ENCODE peak calls at places on chromosomes 6 and 20, in four cellular contexts. One of them, this sample, is unnamed.

GRCh38 chr6:82458147-82458546 is 94.5 kb downstream of the TPBG start:
- DNase-seq in HTR-8/SVneo: no peak
- DNase-seq in AG08395: no peak
- DNase-seq in A549: no peak
- DNase-seq in this sample: no peak

GRCh38 chr6:33407132-33407718 is 3.6 kb upstream of the PHF1 start:
- DNase-seq in A549: no peak
- DNase-seq in AG08395: peak
- DNase-seq in HTR-8/SVneo: no peak
- DNase-seq in this sample: peak

GRCh38 chr6:77609106-77609505 is 43.7 kb upstream of the MEI4 start:
- DNase-seq in HTR-8/SVneo: no peak
- DNase-seq in A549: no peak
- DNase-seq in AG08395: no peak
- DNase-seq in this sample: no peak

GRCh38 chr20:15759546-15760216 is 813.6 kb downstream of the KIF16B start:
- DNase-seq in HTR-8/SVneo: no peak
- DNase-seq in A549: no peak
- DNase-seq in AG08395: peak
- DNase-seq in this sample: peak

GRCh38 chr20:43937586-43937985 is 22.9 kb downstream of the TOX2 start:
- DNase-seq in AG08395: peak
- DNase-seq in HTR-8/SVneo: no peak
- DNase-seq in A549: no peak
- DNase-seq in this sample: peak

GRCh38 chr6:139338845-139339244 is 35.6 kb downstream of the CITED2 start:
- DNase-seq in AG08395: peak
- DNase-seq in A549: no peak
- DNase-seq in HTR-8/SVneo: no peak
- DNase-seq in this sample: peak

GRCh38 chr6:13375360-13375878 is 47.1 kb upstream of the TBC1D7 start:
- DNase-seq in AG08395: no peak
- DNase-seq in A549: no peak
- DNase-seq in HTR-8/SVneo: no peak
- DNase-seq in this sample: no peak

GRCh38 chr6:44177691-44178423 is 19.2 kb downstream of the CAPN11 start:
- DNase-seq in AG08395: peak
- DNase-seq in HTR-8/SVneo: no peak
- DNase-seq in A549: no peak
- DNase-seq in this sample: peak